ENCODE peak calls at places on chromosome 3, in six cellular contexts. N is neural crest cell, B is left ventricle myocardium inferior, I is heart left ventricle, P is adrenal gland, L is WTC11. D is an unnamed sample.
A peak's percentile ranks its signal among the peaks of the same experiment; 100 is the strongest.

GRCh38 chr3:111227216-111227615 is 155.6 kb downstream of the NECTIN3 start:
- DNase-seq in I (no peak), B (no peak), L (no peak), P (no peak), N (no peak), D (peak; percentile 47)

GRCh38 chr3:41162541-41162940 is 36.8 kb upstream of the CTNNB1 start:
- DNase-seq in L (no peak), I (no peak), B (no peak), P (no peak), N (no peak), D (no peak)

GRCh38 chr3:38590521-38590920 is 59.0 kb downstream of the SCN5A start:
- DNase-seq in I (peak; percentile 3), B (no peak), N (no peak), P (no peak), L (no peak), D (no peak)

GRCh38 chr3:99674086-99674789 is 35.8 kb downstream of the COL8A1 start:
- DNase-seq in N (no peak), L (no peak), I (no peak), B (no peak), P (no peak), D (no peak)

GRCh38 chr3:69500604-69501003 is 114.7 kb upstream of the FRMD4B start:
- DNase-seq in B (no peak), I (peak; percentile 36), L (no peak), N (no peak), P (no peak), D (no peak)

GRCh38 chr3:150410311-150411105 is 2.4 kb downstream of the TSC22D2 start:
- DNase-seq in N (peak; percentile 3), I (peak; percentile 46), B (peak; percentile 36), L (peak; percentile 15), P (peak; percentile 58), D (no peak)

GRCh38 chr3:120180731-120181412 is 86.6 kb upstream of the GSK3B start:
- DNase-seq in B (no peak), P (no peak), I (no peak), L (no peak), N (no peak), D (no peak)

GRCh38 chr3:192608756-192609155 is 118.6 kb downstream of the FGF12 start:
- DNase-seq in N (no peak), L (no peak), I (no peak), B (no peak), P (no peak), D (no peak)

GRCh38 chr3:139934557-139935070 is 371 bp upstream of the CLSTN2 start:
- DNase-seq in N (peak; percentile 53), P (peak; percentile 65), I (peak; percentile 47), L (peak; percentile 84), B (peak; percentile 69), D (no peak)

GRCh38 chr3:128549283-128550112 is 56.5 kb upstream of the GATA2 start:
- DNase-seq in L (no peak), P (peak; percentile 42), I (peak; percentile 86), N (no peak), B (peak; percentile 70), D (no peak)

GRCh38 chr3:179828738-179829137 is 175.9 kb downstream of the USP13 start:
- DNase-seq in B (no peak), N (no peak), P (no peak), L (no peak), I (no peak), D (no peak)

GRCh38 chr3:39937874-39938273 is 128.5 kb downstream of the MYRIP start:
- DNase-seq in N (no peak), P (no peak), L (no peak), B (no peak), I (no peak), D (no peak)

GRCh38 chr3:150528359-150528797 is 17.9 kb downstream of the SERP1 start:
- DNase-seq in N (no peak), I (no peak), B (no peak), P (no peak), L (no peak), D (no peak)

GRCh38 chr3:146449584-146449983 is 19.8 kb downstream of the PLSCR2 start:
- DNase-seq in P (no peak), B (no peak), L (no peak), I (no peak), N (no peak), D (no peak)

GRCh38 chr3:34463414-34463813 is 665.0 kb downstream of the PDCD6IP start:
- DNase-seq in B (no peak), N (no peak), I (no peak), P (no peak), L (no peak), D (no peak)

GRCh38 chr3:55959681-55960080 is 472.6 kb upstream of the WNT5A start:
- DNase-seq in I (no peak), L (no peak), B (no peak), P (no peak), N (no peak), D (no peak)

GRCh38 chr3:8443829-8444791 is 57.5 kb upstream of the LMCD1 start:
- DNase-seq in N (peak; percentile 66), L (peak; percentile 63), I (peak; percentile 87), P (peak; percentile 81), B (peak; percentile 77), D (peak; percentile 98)

GRCh38 chr3:150899141-150899540 is 6.1 kb downstream of the MINDY4B start:
- DNase-seq in N (no peak), P (no peak), B (no peak), L (no peak), I (no peak), D (no peak)

GRCh38 chr3:112984485-112984884 is 6.3 kb upstream of the GTPBP8 start:
- DNase-seq in I (no peak), L (no peak), B (no peak), P (no peak), N (no peak), D (no peak)

GRCh38 chr3:123695731-123696640 is 111.1 kb upstream of the HACD2 start:
- DNase-seq in I (no peak), N (no peak), B (no peak), L (no peak), P (no peak), D (no peak)

GRCh38 chr3:100634493-100635272 is 25.3 kb downstream of the ADGRG7 start:
- DNase-seq in I (no peak), N (no peak), L (no peak), P (no peak), B (no peak), D (no peak)

GRCh38 chr3:155631323-155632019 is 113.4 kb downstream of the PLCH1 start:
- DNase-seq in L (no peak), B (no peak), I (no peak), P (no peak), N (no peak), D (no peak)

GRCh38 chr3:162082516-162082915 is 585.9 kb downstream of the OTOL1 start:
- DNase-seq in B (no peak), N (no peak), L (no peak), P (no peak), I (no peak), D (no peak)

DNA sequence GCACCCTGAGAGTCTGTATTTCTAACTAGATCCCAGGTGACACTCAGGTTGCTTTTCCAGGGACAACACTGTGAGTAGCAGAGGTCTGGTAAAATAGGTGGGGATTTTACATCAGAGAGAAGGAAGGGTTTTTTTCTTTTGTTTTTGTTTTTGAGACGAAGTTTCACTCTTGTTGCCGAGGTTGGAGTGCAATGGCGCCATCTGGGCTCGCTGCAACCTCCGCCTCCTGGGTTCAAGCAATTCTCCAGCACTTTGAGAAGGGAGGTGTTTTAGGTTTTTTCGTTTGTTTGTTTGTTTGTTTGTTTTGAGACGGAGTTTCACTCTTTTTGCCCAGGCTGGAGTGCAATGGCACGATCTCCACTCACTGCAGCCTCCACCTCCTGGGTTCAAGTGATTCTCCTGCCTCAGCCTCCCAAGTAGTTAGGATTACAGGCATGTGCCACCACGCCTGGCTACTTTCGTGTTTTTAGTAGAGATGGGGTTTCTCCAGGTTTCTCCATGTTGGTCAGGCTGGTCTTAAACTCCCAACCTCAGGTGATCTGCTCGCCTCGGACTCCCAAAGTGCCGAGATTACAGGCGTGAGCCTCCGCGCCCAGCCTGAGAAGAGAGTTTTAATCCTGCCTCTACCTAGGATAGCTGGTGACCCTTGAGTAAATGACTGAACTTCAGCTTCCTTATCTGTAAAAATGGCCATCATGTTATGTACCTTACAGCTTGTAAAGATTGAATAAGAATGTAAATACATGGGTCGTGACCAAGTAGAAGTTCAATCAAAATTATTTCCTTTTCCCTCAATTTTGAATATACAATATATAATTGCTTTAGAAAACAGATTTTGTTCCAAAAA is 95.9 kb upstream of the FNDC3B start:
- DNase-seq in L (no peak), P (no peak), B (no peak), I (no peak), N (no peak), D (no peak)
- TF ChIP-seq CTCF in L (no peak), P (no peak), B (no peak), I (no peak), N (no peak), D (no peak)

DNA sequence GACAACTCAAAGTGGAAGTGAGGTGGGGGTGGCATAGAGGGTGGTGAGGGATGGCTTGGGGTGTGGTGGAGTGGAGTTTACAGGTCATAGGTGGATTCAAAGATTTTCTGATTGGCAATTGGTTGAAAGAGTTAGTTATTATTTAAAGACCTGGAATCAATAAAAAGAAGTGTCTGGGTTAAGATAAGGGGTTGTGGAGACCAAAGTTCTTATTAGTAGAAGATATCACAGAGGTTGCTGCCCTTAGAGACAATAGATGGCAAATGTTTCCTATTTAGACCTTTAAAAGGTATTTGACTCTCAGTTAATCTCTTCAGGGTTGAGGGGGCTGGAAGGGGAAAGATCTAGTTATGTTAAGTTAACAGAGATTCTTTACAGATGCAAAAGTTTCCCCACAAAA is 412.3 kb upstream of the TBL1XR1 start:
- DNase-seq in B (no peak), N (no peak), L (no peak), I (no peak), P (no peak), D (no peak)
- TF ChIP-seq CTCF in B (no peak), N (no peak), L (no peak), I (no peak), P (no peak), D (no peak)

DNA sequence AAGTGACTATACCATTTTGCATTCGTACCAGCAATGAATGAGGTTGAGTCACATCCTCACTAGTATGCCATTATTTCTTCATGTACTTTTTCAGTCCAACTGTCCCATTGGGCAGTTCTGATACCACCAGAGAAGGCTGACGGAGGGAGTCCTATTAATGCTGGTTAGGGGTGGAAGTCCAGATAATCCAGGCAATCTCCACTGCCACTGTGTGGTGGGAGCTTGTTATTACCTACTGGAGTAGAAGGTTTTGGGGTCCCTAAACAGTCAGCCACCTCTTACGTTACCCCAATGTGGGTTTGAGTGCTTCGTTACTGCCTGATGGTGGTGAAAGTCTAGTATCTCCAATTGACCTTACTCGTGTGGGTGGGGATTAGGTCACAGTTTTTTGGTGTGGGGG is 210.8 kb downstream of the DOCK3 start:
- DNase-seq in N (no peak), B (no peak), L (peak; percentile 57), P (no peak), I (no peak), D (no peak)
- TF ChIP-seq CTCF in N (peak; percentile 49), B (peak; percentile 38), L (peak; percentile 24), P (no peak), I (peak; percentile 29), D (peak; percentile 13)

DNA sequence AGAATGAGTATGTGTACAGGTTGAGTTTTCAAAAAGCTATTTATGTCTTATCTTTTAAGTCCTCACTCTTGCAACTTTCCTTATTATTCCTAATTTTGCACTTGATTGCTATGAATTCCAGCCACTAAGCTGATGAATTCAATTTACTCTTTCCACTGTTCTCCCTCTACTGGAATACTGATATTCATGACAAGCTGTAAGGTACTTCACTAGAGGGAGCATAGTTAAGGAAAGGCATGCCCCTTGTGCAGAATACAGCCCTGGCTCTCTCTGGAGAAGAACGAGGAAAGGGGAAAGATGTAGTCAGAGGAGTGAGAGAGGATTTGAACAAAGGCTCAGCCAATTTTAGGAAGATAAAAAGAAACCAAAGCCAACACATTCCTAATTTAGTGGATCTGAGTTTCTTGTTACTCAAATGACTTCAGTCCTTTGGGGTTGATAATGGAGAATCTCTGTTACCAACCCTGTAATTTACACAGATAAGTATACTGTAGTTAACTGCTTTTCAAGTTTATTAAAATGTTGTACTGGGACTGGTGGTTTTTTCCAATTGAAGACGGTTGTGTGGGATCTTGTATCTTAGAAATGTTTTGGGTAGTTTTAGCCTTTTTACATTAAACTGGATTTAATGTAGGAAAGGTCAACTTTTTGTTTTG is 4.0 kb downstream of the SCAANT1 start:
- DNase-seq in L (no peak), P (no peak), B (no peak), N (no peak), I (no peak), D (no peak)
- TF ChIP-seq CTCF in L (no peak), P (peak; percentile 20), B (peak; percentile 48), N (peak; percentile 32), I (no peak), D (peak; percentile 41)